ENCODE peak calls at places on chromosomes 13 and 19, in seven cellular contexts. T is foreskin keratinocyte, J is dorsolateral prefrontal cortex, W is prostate gland, H is uterus, G is heart right ventricle, M is lower lobe of right lung. F is an unnamed sample.

GRCh38 chr13:20160346-20161274 is at the start of gene GJA3:
- DNase-seq in T (no peak), J (no peak), W (no peak), H (no peak), G (peak), M (no peak), F (no peak)

GRCh38 chr13:28574617-28575142 is 79.8 kb upstream of the FLT1 start:
- DNase-seq in T (peak), J (no peak), W (no peak), H (no peak), G (no peak), M (no peak), F (no peak)

GRCh38 chr19:31718898-31719297 is 369.7 kb upstream of the TSHZ3 start:
- DNase-seq in T (peak), J (no peak), W (no peak), H (no peak), G (no peak), M (no peak), F (no peak)

GRCh38 chr19:38284422-38284821 is 19.6 kb upstream of the C19orf33 start:
- DNase-seq in T (no peak), J (no peak), W (no peak), H (no peak), G (no peak), M (no peak), F (no peak)

GRCh38 chr19:30678168-30678567 is 306.0 kb downstream of the ZNF536 start:
- DNase-seq in T (no peak), J (no peak), W (no peak), H (no peak), G (no peak), M (no peak), F (no peak)

GRCh38 chr13:71677114-71677513 is 189.9 kb downstream of the DACH1 start:
- DNase-seq in T (no peak), J (no peak), W (no peak), H (no peak), G (no peak), M (no peak), F (no peak)

GRCh38 chr19:14632286-14632685 is 42.4 kb downstream of the ADGRE3 start:
- DNase-seq in T (peak), J (no peak), W (no peak), H (no peak), G (no peak), M (no peak), F (no peak)

GRCh38 chr19:38759590-38760003 is 13.7 kb downstream of the LGALS7 start:
- DNase-seq in T (no peak), J (no peak), W (no peak), H (no peak), G (no peak), M (no peak), F (no peak)

GRCh38 chr13:85632526-85633215 is 166.5 kb downstream of the SLITRK6 start:
- DNase-seq in T (no peak), J (no peak), W (no peak), H (no peak), G (no peak), M (no peak), F (no peak)

GRCh38 chr13:33108620-33109019 is 92.4 kb downstream of the KL start:
- DNase-seq in T (no peak), J (no peak), W (no peak), H (no peak), G (no peak), M (no peak), F (no peak)

GRCh38 chr13:33249066-33249465 is 36.5 kb downstream of the STARD13 start:
- DNase-seq in T (peak), J (no peak), W (no peak), H (no peak), G (no peak), M (no peak), F (no peak)

GRCh38 chr13:109331898-109332297 is 454.5 kb downstream of the IRS2 start:
- DNase-seq in T (no peak), J (no peak), W (no peak), H (no peak), G (no peak), M (no peak), F (no peak)

GRCh38 chr19:55386515-55386947 is 799 bp downstream of the RPL28 start:
- DNase-seq in T (no peak), J (no peak), W (no peak), H (no peak), G (no peak), M (no peak), F (no peak)

GRCh38 chr13:21071894-21072293 is 10.5 kb upstream of the LATS2 start:
- DNase-seq in T (no peak), J (no peak), W (no peak), H (no peak), G (no peak), M (no peak), F (no peak)

GRCh38 chr13:75404721-75405120 is 77.2 kb downstream of the TBC1D4 start:
- DNase-seq in T (no peak), J (no peak), W (no peak), H (no peak), G (no peak), M (no peak), F (no peak)

GRCh38 chr19:35608250-35608649 is 4.3 kb upstream of the HAUS5 start:
- DNase-seq in T (no peak), J (no peak), W (no peak), H (no peak), G (no peak), M (no peak), F (no peak)

GRCh38 chr13:73325351-73326214 is 266.8 kb downstream of the KLF5 start:
- DNase-seq in T (peak), J (no peak), W (no peak), H (no peak), G (no peak), M (no peak), F (no peak)

GRCh38 chr19:38183227-38183914 is 40.7 kb downstream of the DPF1 start:
- DNase-seq in T (no peak), J (no peak), W (no peak), H (peak), G (peak), M (no peak), F (no peak)

GRCh38 chr19:28526042-28526441 is 686.9 kb downstream of the UQCRFS1 start:
- DNase-seq in T (no peak), J (no peak), W (no peak), H (no peak), G (no peak), M (no peak), F (no peak)

GRCh38 chr19:13400296-13400695 is 106.0 kb downstream of the CACNA1A start:
- DNase-seq in T (no peak), J (no peak), W (no peak), H (no peak), G (no peak), M (no peak), F (no peak)
- H3K27ac ChIP-seq in T (no peak), J (peak), W (no peak), H (no peak), G (no peak), M (no peak), F (no peak)

DNA sequence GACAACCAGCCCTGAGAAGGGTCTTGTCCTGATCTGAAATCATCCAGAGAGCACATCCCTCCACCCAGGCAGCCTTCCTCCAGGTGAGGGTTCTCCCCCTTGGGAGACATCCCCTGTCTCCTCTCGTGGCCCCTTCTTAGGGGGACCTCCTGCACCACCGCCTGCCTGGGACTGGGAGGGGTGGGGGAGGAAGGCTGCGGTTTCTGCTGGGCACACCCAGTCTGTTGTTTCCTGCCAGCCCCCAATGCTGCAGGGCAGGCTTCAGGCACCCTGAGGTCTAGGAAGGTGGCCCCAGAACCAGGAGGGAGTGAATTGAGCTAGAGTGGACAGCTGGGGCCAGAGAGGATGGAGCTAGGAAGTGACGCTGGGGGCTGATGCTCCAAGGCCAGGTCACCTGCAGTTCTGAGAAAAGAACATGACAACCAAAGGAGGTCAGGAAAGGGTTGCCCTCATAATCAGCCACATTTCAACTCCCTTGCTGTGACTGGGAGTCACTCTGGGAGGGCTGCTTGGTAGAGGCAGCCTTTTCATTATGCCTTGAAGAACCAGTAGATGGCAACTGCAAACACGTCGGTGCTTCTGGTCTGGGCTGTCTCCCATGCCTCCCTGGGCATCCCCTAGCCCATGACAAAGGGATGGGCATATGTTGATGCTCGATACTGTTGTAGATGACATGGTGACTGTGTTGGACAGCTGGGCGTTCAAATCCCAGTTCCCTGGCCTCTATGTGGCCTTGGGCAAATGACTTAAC is 1.4 kb downstream of the ARHGEF18 start:
- DNase-seq in T (no peak), J (peak), W (no peak), H (no peak), G (no peak), M (no peak), F (peak)
- H3K27ac ChIP-seq in T (no peak), J (no peak), W (no peak), H (no peak), G (no peak), M (peak), F (no peak)

DNA sequence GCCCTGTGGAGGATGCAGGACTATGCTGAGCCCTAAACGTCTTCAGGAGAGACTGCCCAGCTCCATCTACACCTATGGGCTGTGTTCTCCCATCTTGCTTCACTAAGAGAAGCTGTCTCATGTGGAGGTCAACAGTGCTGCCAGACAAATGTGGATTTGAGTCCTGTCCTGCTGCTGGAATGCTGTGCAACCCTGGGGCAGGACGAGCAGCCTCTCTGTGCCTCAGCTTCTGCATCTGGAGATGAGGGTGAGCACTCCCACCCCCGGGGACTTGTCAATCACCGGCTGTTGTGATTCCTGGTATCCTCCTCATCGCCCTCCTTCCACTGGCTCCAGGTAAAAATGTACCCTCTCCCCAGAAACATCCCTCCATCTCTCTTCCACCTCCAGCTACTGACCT is 16.3 kb downstream of the EPS15L1 start:
- DNase-seq in T (no peak), J (no peak), W (no peak), H (no peak), G (no peak), M (no peak), F (no peak)
- H3K27ac ChIP-seq in T (no peak), J (no peak), W (no peak), H (no peak), G (peak), M (no peak), F (no peak)

GRCh38 chr19:5839312-5840017 is at the start of gene FUT6:
- DNase-seq in T (no peak), J (no peak), W (no peak), H (no peak), G (no peak), M (no peak), F (no peak)
- H3K27ac ChIP-seq in T (no peak), J (no peak), W (no peak), H (no peak), G (no peak), M (no peak), F (no peak)

GRCh38 chr19:23665651-23666410 is 21.2 kb downstream of the ZNF675 start:
- DNase-seq in T (no peak), J (no peak), W (no peak), H (no peak), G (no peak), M (no peak), F (no peak)
- H3K27ac ChIP-seq in T (no peak), J (no peak), W (no peak), H (no peak), G (no peak), M (no peak), F (no peak)

GRCh38 chr13:106560791-106561190 is 7.1 kb downstream of the ARGLU1 start:
- DNase-seq in T (no peak), J (no peak), W (no peak), H (no peak), G (no peak), M (no peak), F (no peak)

GRCh38 chr13:106558527-106558926 is 9.4 kb downstream of the ARGLU1 start:
- DNase-seq in T (no peak), J (no peak), W (no peak), H (no peak), G (no peak), M (no peak), F (no peak)

GRCh38 chr13:106561551-106562170 is 6.3 kb downstream of the ARGLU1 start:
- DNase-seq in T (no peak), J (no peak), W (no peak), H (no peak), G (no peak), M (no peak), F (no peak)

GRCh38 chr13:106550570-106551135 is 15.2 kb upstream of the EFNB2 start:
- DNase-seq in T (no peak), J (no peak), W (no peak), H (no peak), G (no peak), M (no peak), F (no peak)

DNA sequence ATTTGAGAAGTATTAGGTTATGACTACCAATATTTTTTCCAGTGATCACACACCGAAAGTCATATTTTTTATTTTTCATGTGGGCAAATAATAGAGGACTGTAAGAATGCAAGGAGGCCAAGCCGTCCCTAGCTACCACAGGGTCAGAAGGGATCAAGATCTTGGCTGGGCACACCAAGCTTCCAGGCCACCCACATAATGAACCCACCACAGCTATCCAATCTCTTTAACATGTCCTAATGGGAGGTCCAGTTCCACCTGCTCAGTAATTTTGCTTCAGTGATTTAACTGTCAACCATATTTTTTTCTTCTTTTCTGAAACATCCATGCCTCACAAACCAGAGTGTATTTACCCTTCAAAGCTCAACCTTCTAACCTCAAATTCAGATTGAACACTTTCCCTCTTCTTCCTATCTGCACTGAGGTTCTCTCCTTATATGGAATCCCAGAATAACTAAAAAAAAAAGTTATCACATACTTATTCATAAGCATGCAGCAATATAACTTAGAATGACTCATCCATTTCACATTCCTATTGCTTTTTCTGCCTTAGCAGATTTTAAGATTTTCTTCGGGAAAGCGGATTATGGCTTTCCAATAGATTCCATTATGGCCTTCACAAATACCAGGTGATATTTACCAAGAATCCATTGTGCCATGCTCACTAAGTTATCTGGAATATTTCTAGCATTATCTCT is 12.2 kb downstream of the ARGLU1 start:
- DNase-seq in T (no peak), J (no peak), W (no peak), H (no peak), G (no peak), M (no peak), F (no peak)
- H3K27ac ChIP-seq in T (no peak), J (no peak), W (no peak), H (no peak), G (no peak), M (no peak), F (no peak)

DNA sequence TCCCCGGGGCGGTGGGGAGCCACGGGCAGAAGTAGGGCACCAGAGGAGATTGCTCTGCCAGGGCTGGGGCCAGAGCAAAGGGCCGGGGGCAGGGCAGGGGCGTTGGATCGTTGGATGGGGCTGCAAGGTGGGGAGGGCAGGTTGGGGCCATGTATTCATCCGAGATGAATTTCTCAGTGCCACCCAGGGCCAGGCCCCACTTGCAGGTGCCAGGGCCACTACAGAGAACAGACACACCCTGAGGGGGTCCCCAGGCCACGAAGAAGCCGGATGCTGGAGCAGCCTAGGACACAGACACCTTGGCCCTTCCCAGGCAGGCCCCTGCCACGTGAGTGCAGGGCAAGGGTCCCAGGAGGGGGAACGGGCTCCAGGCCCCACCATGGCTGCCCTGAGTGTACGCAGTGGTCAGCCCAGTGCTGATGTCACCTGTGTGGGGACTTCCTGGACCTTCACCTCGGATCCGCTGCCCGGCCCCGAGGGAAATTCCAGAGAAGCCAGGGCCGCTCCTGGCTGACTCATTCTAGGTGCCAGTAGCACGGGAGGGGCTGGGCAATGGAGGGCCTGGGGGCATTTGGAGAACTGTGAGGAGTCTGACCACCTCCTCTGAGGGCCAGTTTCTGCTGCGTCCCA is 9.6 kb upstream of the SBNO2 start:
- DNase-seq in T (no peak), J (no peak), W (no peak), H (no peak), G (no peak), M (peak), F (no peak)
- H3K27ac ChIP-seq in T (peak), J (no peak), W (no peak), H (no peak), G (no peak), M (peak), F (no peak)

GRCh38 chr19:11233073-11233472 is 6.3 kb upstream of the ANGPTL8 start:
- DNase-seq in T (no peak), J (no peak), W (no peak), H (no peak), G (no peak), M (no peak), F (no peak)
- H3K27ac ChIP-seq in T (no peak), J (no peak), W (no peak), H (no peak), G (no peak), M (no peak), F (no peak)

DNA sequence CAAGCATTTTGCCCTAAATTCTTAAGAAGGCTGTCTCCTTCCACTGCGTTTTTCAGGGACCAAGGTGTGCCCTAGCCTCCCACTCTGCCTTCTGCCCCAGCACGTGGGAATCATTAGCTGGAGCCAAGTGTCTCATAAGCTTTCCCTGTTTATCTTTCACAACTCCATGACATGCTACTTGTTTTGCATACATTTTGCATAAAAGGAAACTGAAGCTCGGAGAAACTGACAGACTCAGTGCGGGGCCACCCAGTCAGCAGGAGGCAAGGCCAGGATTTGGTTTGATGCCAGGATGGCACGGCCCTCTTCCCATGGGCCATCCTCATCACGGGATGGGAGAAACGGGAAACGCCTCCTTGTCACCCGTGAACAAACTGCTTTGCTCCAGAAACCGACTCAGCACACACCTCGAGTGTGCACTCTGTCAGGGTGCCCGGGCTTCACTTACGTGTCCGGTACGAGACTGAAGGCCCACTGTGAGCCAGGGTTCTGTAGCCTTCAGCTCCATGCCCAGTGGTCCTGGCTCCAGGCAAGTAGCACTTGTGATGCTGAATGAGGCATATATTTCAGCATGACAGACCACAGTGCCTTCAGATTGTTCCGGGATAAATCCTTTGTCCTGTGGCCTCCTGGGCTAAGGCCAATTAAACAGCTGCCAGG is 9.6 kb downstream of the CEBPA start:
- DNase-seq in T (peak), J (no peak), W (peak), H (no peak), G (no peak), M (peak), F (no peak)
- H3K27ac ChIP-seq in T (peak), J (no peak), W (peak), H (peak), G (no peak), M (peak), F (no peak)

GRCh38 chr13:35716644-35717170 is 240.2 kb upstream of the MAB21L1 start:
- DNase-seq in T (no peak), J (no peak), W (no peak), H (no peak), G (no peak), M (no peak), F (no peak)
- H3K27ac ChIP-seq in T (no peak), J (no peak), W (no peak), H (no peak), G (peak), M (no peak), F (no peak)